ENCODE peak calls at places on chromosomes 1 and 21, in six cellular contexts. Y, E, B, X, Q and T are unnamed samples.

GRCh38 chr1:204560590-204560989 is 44.4 kb downstream of the MDM4 start:
- DNase-seq in B (peak; percentile 67), Q (no peak), E (no peak), Y (no peak), X (no peak), T (no peak)

GRCh38 chr1:38041941-38042834 is 4.4 kb downstream of the POU3F1 start:
- DNase-seq in E (no peak), Y (no peak), B (no peak), X (no peak), Q (no peak), T (no peak)

GRCh38 chr1:56426587-56426986 is 152.8 kb downstream of the PLPP3 start:
- DNase-seq in B (no peak), E (no peak), Y (no peak), X (no peak), Q (no peak), T (no peak)

GRCh38 chr21:43370091-43370658 is 56.8 kb downstream of the SIK1 start:
- DNase-seq in Y (no peak), Q (no peak), B (no peak), X (no peak), E (no peak), T (no peak)

GRCh38 chr1:66271904-66272254 is 262.1 kb upstream of the SGIP1 start:
- DNase-seq in B (peak; percentile 30), Y (no peak), E (no peak), X (peak; percentile 38), Q (no peak), T (no peak)

GRCh38 chr1:223843934-223844333 is 1.8 kb downstream of the TP53BP2 start:
- DNase-seq in X (no peak), Q (no peak), Y (no peak), E (no peak), B (no peak), T (no peak)

GRCh38 chr1:223726380-223727001 is 14.2 kb downstream of the CAPN2 start:
- DNase-seq in E (peak; percentile 61), Q (peak; percentile 87), Y (peak; percentile 61), B (peak; percentile 97), X (peak; percentile 78), T (peak; percentile 75)

GRCh38 chr1:19311503-19311930 is 427 bp downstream of the AKR7A2 start:
- DNase-seq in Q (peak; percentile 13), B (no peak), Y (no peak), X (no peak), E (no peak), T (no peak)

GRCh38 chr1:181077576-181078242 is 10.8 kb upstream of the IER5 start:
- DNase-seq in X (no peak), Q (no peak), B (peak; percentile 77), E (no peak), Y (no peak), T (no peak)

GRCh38 chr1:38370716-38371504 is 324.3 kb upstream of the POU3F1 start:
- DNase-seq in Q (no peak), X (no peak), E (no peak), Y (no peak), B (no peak), T (no peak)

GRCh38 chr1:52551476-52552235 is 1.2 kb downstream of the TUT4 start:
- DNase-seq in E (no peak), X (no peak), Y (no peak), B (peak; percentile 51), Q (peak; percentile 37), T (no peak)

GRCh38 chr1:174998569-174999215 is 1.1 kb upstream of the CACYBP start:
- DNase-seq in Q (no peak), Y (peak; percentile 40), E (no peak), B (peak; percentile 50), X (peak; percentile 67), T (no peak)

GRCh38 chr1:95216292-95216990 is 17.6 kb upstream of the RWDD3 start:
- DNase-seq in Q (no peak), Y (no peak), B (no peak), E (no peak), X (no peak), T (no peak)

GRCh38 chr1:12439083-12439482 is 178.9 kb downstream of the DHRS3 start:
- DNase-seq in B (no peak), X (no peak), E (no peak), Y (no peak), Q (no peak), T (no peak)

GRCh38 chr1:37143818-37144217 is 109.5 kb upstream of the GRIK3 start:
- DNase-seq in Q (no peak), E (no peak), B (no peak), Y (no peak), X (no peak), T (no peak)

GRCh38 chr1:116680752-116681151 is 13.2 kb upstream of the IGSF3 start:
- DNase-seq in E (no peak), Y (no peak), Q (no peak), X (no peak), B (no peak), T (no peak)

GRCh38 chr1:155598842-155599331 is 11.1 kb upstream of the MSTO1 start:
- DNase-seq in X (peak; percentile 2), B (no peak), Y (no peak), Q (no peak), E (peak; percentile 8), T (peak; percentile 6)

GRCh38 chr1:39050001-39050400 is 23.9 kb downstream of the NDUFS5 start:
- DNase-seq in Y (no peak), B (no peak), Q (no peak), X (no peak), E (no peak), T (no peak)

GRCh38 chr1:143691400-143691891 is 280.3 kb downstream of the FAM72C start:
- DNase-seq in E (no peak), X (no peak), Y (no peak), Q (no peak), B (peak; percentile 11), T (no peak)

GRCh38 chr21:45317401-45318145 is 29.9 kb upstream of the POFUT2 start:
- DNase-seq in B (peak; percentile 59), X (peak; percentile 3), Q (no peak), Y (no peak), E (no peak), T (no peak)

GRCh38 chr1:37519613-37520012 is 5.0 kb upstream of the MEAF6 start:
- DNase-seq in X (no peak), Y (no peak), B (no peak), Q (no peak), E (no peak), T (no peak)

GRCh38 chr1:246107516-246108277 is 399.4 kb downstream of the SMYD3 start:
- DNase-seq in X (no peak), Q (no peak), E (no peak), B (no peak), Y (no peak), T (no peak)

GRCh38 chr1:182768973-182769372 is 20.6 kb upstream of the NPL start:
- DNase-seq in Y (no peak), E (no peak), B (no peak), Q (no peak), X (no peak), T (no peak)

GRCh38 chr1:86541859-86542258 is 5.0 kb upstream of the CLCA4 start:
- DNase-seq in Y (no peak), B (no peak), E (no peak), X (no peak), Q (no peak), T (no peak)

GRCh38 chr1:94070746-94071318 is 50.1 kb downstream of the ABCA4 start:
- DNase-seq in E (no peak), Y (no peak), B (no peak), X (no peak), Q (no peak), T (no peak)